ENCODE peak calls at places on chromosomes 7 and 10, in five cellular contexts. W is HEK293T, S is GM12878, J is H1, E is NT2/D1. I is an unnamed sample.

GRCh38 chr10:104291439-104291951 is 22.5 kb downstream of the GSTO2 start:
- DNase-seq in W (peak; percentile 96), S (peak; percentile 40), J (peak; percentile 95), E (peak; percentile 64), I (peak; percentile 78)

GRCh38 chr10:15293862-15294835 is 76.9 kb downstream of the FAM171A1 start:
- DNase-seq in W (no peak), S (no peak), J (no peak), E (no peak), I (no peak)

GRCh38 chr10:68666280-68666760 is 54.7 kb upstream of the CCAR1 start:
- DNase-seq in W (no peak), S (no peak), J (no peak), E (no peak), I (no peak)

GRCh38 chr10:103111031-103111917 is 81.8 kb downstream of the NT5C2 start:
- DNase-seq in W (peak; percentile 43), S (peak; percentile 81), J (no peak), E (no peak), I (peak; percentile 15)

GRCh38 chr10:50625663-50626062 is 1.9 kb upstream of the SGMS1 start:
- DNase-seq in W (no peak), S (no peak), J (no peak), E (peak; percentile 25), I (no peak)

GRCh38 chr7:133491846-133492652 is 239.2 kb downstream of the EXOC4 start:
- DNase-seq in W (no peak), S (no peak), J (no peak), E (no peak), I (no peak)

GRCh38 chr10:106559442-106559841 is 605.1 kb downstream of the SORCS1 start:
- DNase-seq in W (no peak), S (no peak), J (no peak), E (no peak), I (no peak)

GRCh38 chr10:44962870-44963738 is 3.5 kb downstream of the RASSF4 start:
- DNase-seq in W (no peak), S (no peak), J (peak; percentile 60), E (no peak), I (peak; percentile 61)

GRCh38 chr7:143849785-143850479 is 52.0 kb downstream of the TCAF1 start:
- DNase-seq in W (no peak), S (no peak), J (no peak), E (no peak), I (no peak)

GRCh38 chr7:98303176-98303865 is 21.8 kb downstream of the BRI3 start:
- DNase-seq in W (no peak), S (no peak), J (no peak), E (no peak), I (no peak)

GRCh38 chr10:87531908-87532622 is 27.4 kb downstream of the MINPP1 start:
- DNase-seq in W (no peak), S (no peak), J (no peak), E (no peak), I (no peak)

GRCh38 chr10:31143331-31143935 is 111.8 kb upstream of the ZNF438 start:
- DNase-seq in W (no peak), S (no peak), J (no peak), E (no peak), I (no peak)

DNA sequence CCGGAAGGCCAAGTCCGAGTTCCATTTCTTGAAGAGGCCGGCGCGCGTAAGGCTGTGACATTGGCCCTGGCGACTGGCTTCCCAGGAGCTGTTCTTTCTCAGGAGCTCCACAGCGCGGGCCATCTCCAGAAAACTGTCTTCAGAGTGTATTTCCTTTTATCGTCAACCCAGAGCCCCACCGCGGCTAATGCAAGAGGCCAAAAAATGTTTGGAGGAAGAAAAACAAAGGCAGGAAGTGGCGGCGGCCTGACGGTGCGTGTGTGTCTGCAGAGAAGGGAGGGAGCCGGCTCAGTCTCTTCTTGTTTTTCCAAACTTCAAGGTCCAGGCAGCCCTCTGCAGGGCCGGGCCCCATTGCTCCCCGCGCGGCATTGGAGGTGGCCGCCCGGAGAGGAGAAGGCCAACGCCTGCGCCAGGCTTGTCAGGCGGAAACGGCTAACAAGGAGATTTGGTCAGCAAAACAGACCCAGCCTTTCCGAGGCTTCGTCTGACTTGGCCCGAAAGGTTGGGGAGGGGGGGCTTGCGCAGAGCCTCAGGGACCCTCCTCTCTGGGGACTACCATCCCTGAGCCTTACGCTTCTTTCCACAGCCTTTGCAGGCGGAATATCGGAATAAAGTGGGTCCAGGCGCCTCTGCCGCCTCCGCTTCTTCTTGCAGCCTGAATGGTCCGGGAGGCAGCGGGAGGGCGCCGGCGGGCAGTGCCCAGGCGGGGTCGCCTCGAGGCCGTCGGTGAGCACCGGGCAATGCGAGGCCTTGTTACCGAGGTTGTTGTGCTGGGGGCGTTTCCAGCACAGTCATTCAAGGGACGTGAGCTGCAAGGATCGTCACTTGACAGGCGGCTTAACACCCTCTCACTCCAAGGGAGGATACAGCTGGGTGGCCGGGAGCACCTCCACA is 3.9 kb upstream of the HOXA11 start:
- DNase-seq in W (no peak), S (no peak), J (peak; percentile 68), E (no peak), I (no peak)
- TF ChIP-seq SUZ12 in W (no peak), S (no peak), J (peak; percentile 94), E (peak; percentile 41), I (no peak)

DNA sequence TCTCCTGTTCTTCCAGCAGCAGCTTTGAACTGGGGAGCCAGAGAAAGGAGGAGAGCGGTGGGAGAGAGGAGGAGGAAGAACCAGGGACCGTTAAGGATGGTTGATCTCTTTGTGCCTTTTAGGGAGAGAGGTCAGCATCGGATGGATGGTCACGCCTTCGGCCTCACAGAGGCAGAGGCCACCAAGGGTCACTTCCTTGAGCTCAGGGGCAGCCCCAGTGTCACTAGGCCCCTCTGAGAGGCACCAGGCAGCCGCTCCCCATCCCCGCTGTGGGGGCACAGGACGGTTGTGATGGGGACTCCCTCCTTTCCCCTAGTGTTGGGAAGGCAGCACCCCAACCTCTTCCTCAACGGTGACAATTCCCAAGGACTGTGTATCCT is 121.4 kb downstream of the DNAJB6 start:
- DNase-seq in W (no peak), S (no peak), J (no peak), E (no peak), I (no peak)
- TF ChIP-seq SUZ12 in W (no peak), S (no peak), J (no peak), E (no peak), I (no peak)

DNA sequence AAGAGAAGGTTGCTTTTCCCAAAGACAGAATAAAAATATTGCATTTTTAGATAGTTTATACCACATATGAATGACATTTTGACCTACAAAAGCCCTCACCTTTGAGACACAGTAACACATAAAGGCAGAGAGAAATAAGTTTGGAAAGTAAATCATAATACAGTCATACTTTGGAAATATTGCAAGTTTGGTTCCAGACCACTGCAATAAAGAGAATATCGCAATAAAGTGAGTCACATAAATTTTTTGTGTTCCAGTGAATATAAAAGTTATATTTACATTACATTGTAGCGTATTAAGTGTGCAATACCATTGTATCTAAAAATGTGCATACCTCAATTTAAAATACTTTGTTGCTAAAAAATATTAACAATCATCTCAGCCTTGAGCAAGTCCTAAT is 40.3 kb downstream of the CCDC71L start:
- DNase-seq in W (no peak), S (no peak), J (no peak), E (no peak), I (no peak)
- TF ChIP-seq SUZ12 in W (no peak), S (no peak), J (no peak), E (no peak), I (no peak)

DNA sequence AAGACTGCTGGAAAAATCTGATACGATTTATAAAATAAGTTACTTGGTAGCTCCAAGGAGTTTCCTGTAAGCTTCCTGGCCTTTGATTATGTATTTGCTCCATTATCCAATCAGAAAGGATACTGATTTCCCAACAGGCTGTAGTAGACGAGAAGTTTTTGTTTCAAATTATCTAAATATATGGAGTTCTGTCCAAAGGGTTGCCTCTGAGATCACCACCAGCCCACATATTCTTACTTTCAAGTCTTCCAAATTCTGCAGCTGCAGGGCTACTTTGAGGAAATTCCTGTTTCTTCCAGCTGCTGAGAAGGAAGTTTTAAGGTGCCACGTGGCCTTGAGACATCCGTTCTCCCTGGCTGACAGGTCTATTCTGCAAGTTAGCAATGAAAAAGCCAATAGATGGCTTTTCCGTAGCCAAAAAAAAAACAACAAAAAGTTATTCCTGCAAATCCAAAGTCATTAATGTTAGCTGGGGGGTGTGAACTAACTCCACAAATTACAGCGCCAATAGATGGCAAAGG is 286.0 kb downstream of the TWIST1 start:
- DNase-seq in W (no peak), S (no peak), J (no peak), E (no peak), I (no peak)
- TF ChIP-seq SUZ12 in W (no peak), S (no peak), J (no peak), E (no peak), I (no peak)

I was measured in HepG2.